ENCODE peak calls at places on chromosomes 13 and 19, in four cellular contexts. N is mesothelial cell of epicardium; Q is B cell; Z is stimulated activated CD8-positive, alpha-beta memory T cell treated with anti-CD3 and anti-CD28 coated beads, Interleukin-7, amount 100 ng/mL, for 48 hours. P is an unnamed sample.

GRCh38 chr19:11247391-11247790 is 8.0 kb downstream of the ANGPTL8 start:
- DNase-seq in Z (no peak), Q (no peak), N (no peak), P (no peak)

GRCh38 chr13:102045713-102046112 is 356.1 kb downstream of the FGF14 start:
- DNase-seq in Q (no peak), Z (no peak), N (no peak), P (no peak)

GRCh38 chr13:79423801-79424642 is 18.0 kb upstream of the RBM26 start:
- DNase-seq in Q (peak), N (no peak), Z (no peak), P (peak)

GRCh38 chr19:15114153-15114540 is 6.9 kb downstream of the SYDE1 start:
- DNase-seq in Z (no peak), Q (no peak), N (no peak), P (no peak)

GRCh38 chr13:30192320-30193093 is 114.8 kb downstream of the KATNAL1 start:
- DNase-seq in N (no peak), Z (no peak), Q (no peak), P (no peak)

GRCh38 chr13:79935121-79935520 is 405.8 kb downstream of the SPRY2 start:
- DNase-seq in Z (no peak), N (no peak), Q (no peak), P (no peak)

GRCh38 chr19:5542665-5543064 is 25.1 kb downstream of the TINCR start:
- DNase-seq in Z (no peak), N (no peak), Q (no peak), P (no peak)

GRCh38 chr13:52832268-52832667 is 16.2 kb downstream of the PCDH8 start:
- DNase-seq in N (no peak), Z (no peak), Q (no peak), P (no peak)

GRCh38 chr13:42821437-42821836 is 40.1 kb downstream of the FAM216B start:
- DNase-seq in N (no peak), Q (no peak), Z (no peak), P (no peak)

GRCh38 chr13:107205318-107206112 is 637.6 kb upstream of the ARGLU1 start:
- DNase-seq in Z (peak), Q (peak), N (peak), P (peak)

P was measured in germinal center.